ENCODE peak calls at places on chromosomes 11 and 22, in ten cellular contexts. K is upper lobe of left lung, A is HepG2, Q is spleen, H is stomach, U is GM12891, E is breast epithelium, Z is HCT116, P is HL-60, L is H1. G is an unnamed sample.

GRCh38 chr22:30837531-30837930 is 131.0 kb downstream of the MORC2 start:
- DNase-seq in K (no peak), A (no peak), Q (no peak), H (peak), U (no peak), E (no peak), Z (no peak), P (no peak), L (no peak), G (no peak)

GRCh38 chr22:45852826-45853225 is 124.1 kb downstream of the WNT7B start:
- DNase-seq in K (no peak), A (no peak), Q (no peak), H (no peak), U (no peak), E (no peak), Z (no peak), P (no peak), L (no peak), G (no peak)

GRCh38 chr11:35276396-35276795 is 137.4 kb downstream of the CD44 start:
- DNase-seq in K (no peak), A (no peak), Q (no peak), H (peak), U (no peak), E (no peak), Z (no peak), P (no peak), L (no peak), G (no peak)

GRCh38 chr11:18772211-18772610 is 19.4 kb downstream of the PTPN5 start:
- DNase-seq in K (no peak), A (no peak), Q (no peak), H (no peak), U (no peak), E (no peak), Z (no peak), P (no peak), L (no peak), G (no peak)

GRCh38 chr11:117564321-117564720 is 232.7 kb downstream of the DSCAML1 start:
- DNase-seq in K (no peak), A (no peak), Q (peak), H (no peak), U (no peak), E (no peak), Z (no peak), P (no peak), L (no peak), G (no peak)

GRCh38 chr11:122686106-122686505 is 30.6 kb downstream of the UBASH3B start:
- DNase-seq in K (no peak), A (no peak), Q (no peak), H (no peak), U (no peak), E (no peak), Z (no peak), P (no peak), L (no peak), G (no peak)

GRCh38 chr11:130511765-130512164 is 63.3 kb downstream of the ADAMTS15 start:
- DNase-seq in K (no peak), A (no peak), Q (no peak), H (no peak), U (no peak), E (no peak), Z (no peak), P (no peak), L (no peak), G (no peak)

GRCh38 chr22:23539135-23539838 is 40.8 kb downstream of the IGLL1 start:
- DNase-seq in K (no peak), A (peak), Q (peak), H (peak), U (peak), E (peak), Z (peak), P (peak), L (peak), G (no peak)

GRCh38 chr22:19708323-19709011 is 5.8 kb upstream of the SEPTIN5 start:
- DNase-seq in K (peak), A (no peak), Q (peak), H (no peak), U (peak), E (no peak), Z (no peak), P (no peak), L (no peak), G (no peak)

GRCh38 chr11:1223346-1224108 is 661 bp downstream of the MUC5B start:
- DNase-seq in K (peak), A (no peak), Q (peak), H (no peak), U (no peak), E (peak), Z (no peak), P (no peak), L (peak), G (peak)

GRCh38 chr11:130282111-130282510 is 32.6 kb downstream of the ZBTB44 start:
- DNase-seq in K (no peak), A (no peak), Q (no peak), H (no peak), U (no peak), E (no peak), Z (no peak), P (no peak), L (no peak), G (no peak)

GRCh38 chr11:100094121-100094865 is 592.8 kb upstream of the ARHGAP42 start:
- DNase-seq in K (no peak), A (no peak), Q (no peak), H (no peak), U (no peak), E (no peak), Z (no peak), P (no peak), L (no peak), G (no peak)

GRCh38 chr11:12842933-12843636 is 166.0 kb upstream of the RASSF10 start:
- DNase-seq in K (no peak), A (no peak), Q (no peak), H (no peak), U (no peak), E (no peak), Z (no peak), P (no peak), L (no peak), G (no peak)
- TF ChIP-seq POLR2AphosphoS5 in K (peak), A (no peak), Q (no peak), H (no peak), U (no peak), E (no peak), Z (no peak), P (no peak), L (no peak), G (no peak)

GRCh38 chr22:37032535-37033460 is 13.3 kb downstream of the MPST start:
- DNase-seq in K (peak), A (peak), Q (no peak), H (peak), U (no peak), E (no peak), Z (no peak), P (peak), L (peak), G (no peak)
- TF ChIP-seq POLR2AphosphoS5 in K (peak), A (peak), Q (no peak), H (peak), U (no peak), E (peak), Z (no peak), P (peak), L (no peak), G (no peak)

GRCh38 chr11:120116966-120117365 is 20.9 kb downstream of the TRIM29 start:
- DNase-seq in K (no peak), A (no peak), Q (no peak), H (no peak), U (no peak), E (no peak), Z (no peak), P (no peak), L (no peak), G (no peak)
- TF ChIP-seq POLR2AphosphoS5 in K (no peak), A (no peak), Q (no peak), H (no peak), U (no peak), E (no peak), Z (no peak), P (no peak), L (no peak), G (no peak)

GRCh38 chr11:21541226-21541625 is 651.7 kb upstream of the ANO5 start:
- DNase-seq in K (no peak), A (no peak), Q (no peak), H (no peak), U (no peak), E (no peak), Z (no peak), P (no peak), L (no peak), G (no peak)
- TF ChIP-seq POLR2AphosphoS5 in K (no peak), A (no peak), Q (no peak), H (no peak), U (no peak), E (no peak), Z (no peak), P (no peak), L (no peak), G (no peak)

GRCh38 chr11:61045271-61045670 is 57.0 kb upstream of the CD5 start:
- DNase-seq in K (no peak), A (no peak), Q (no peak), H (no peak), U (no peak), E (no peak), Z (no peak), P (no peak), L (no peak), G (no peak)

GRCh38 chr11:61042537-61042936 is 59.8 kb upstream of the CD5 start:
- DNase-seq in K (no peak), A (no peak), Q (no peak), H (no peak), U (no peak), E (no peak), Z (no peak), P (no peak), L (no peak), G (no peak)

GRCh38 chr11:61042961-61043540 is 59.2 kb upstream of the CD5 start:
- DNase-seq in K (no peak), A (no peak), Q (peak), H (no peak), U (no peak), E (no peak), Z (no peak), P (no peak), L (no peak), G (no peak)

GRCh38 chr11:61037694-61038093 is 64.6 kb upstream of the CD5 start:
- DNase-seq in K (no peak), A (no peak), Q (no peak), H (peak), U (no peak), E (no peak), Z (no peak), P (no peak), L (no peak), G (no peak)

GRCh38 chr11:61041755-61042518 is 60.4 kb upstream of the CD5 start:
- DNase-seq in K (no peak), A (no peak), Q (peak), H (peak), U (peak), E (no peak), Z (no peak), P (no peak), L (no peak), G (peak)
- TF ChIP-seq POLR2AphosphoS5 in K (no peak), A (no peak), Q (peak), H (peak), U (peak), E (no peak), Z (no peak), P (no peak), L (no peak), G (no peak)

GRCh38 chr11:60863550-60864521 is 3.5 kb upstream of the ZP1 start:
- DNase-seq in K (no peak), A (no peak), Q (peak), H (no peak), U (no peak), E (no peak), Z (no peak), P (no peak), L (no peak), G (no peak)
- TF ChIP-seq POLR2AphosphoS5 in K (no peak), A (no peak), Q (no peak), H (no peak), U (no peak), E (no peak), Z (no peak), P (no peak), L (no peak), G (no peak)

GRCh38 chr11:96817488-96817887 is 427.7 kb downstream of the JRKL start:
- DNase-seq in K (no peak), A (no peak), Q (no peak), H (no peak), U (no peak), E (no peak), Z (no peak), P (no peak), L (no peak), G (no peak)
- TF ChIP-seq POLR2AphosphoS5 in K (no peak), A (no peak), Q (no peak), H (no peak), U (no peak), E (no peak), Z (no peak), P (no peak), L (no peak), G (no peak)